ENCODE peak calls at places on chromosomes 3 and 15, in six cellular contexts. One of them, this sample, is unnamed.

GRCh38 chr3:48474619-48475018 is 28.1 kb downstream of the ATRIP start:
- DNase-seq in AG04449: no peak
- DNase-seq in neural progenitor cell: peak
- DNase-seq in bronchial epithelial cell: no peak
- DNase-seq in neural crest cell: no peak
- DNase-seq in HFF-Myc: no peak
- DNase-seq in this sample: no peak

GRCh38 chr3:133426721-133427120 is 26.9 kb downstream of the BFSP2 start:
- DNase-seq in AG04449: peak
- DNase-seq in neural progenitor cell: no peak
- DNase-seq in bronchial epithelial cell: peak
- DNase-seq in neural crest cell: no peak
- DNase-seq in HFF-Myc: no peak
- DNase-seq in this sample: peak

GRCh38 chr15:53976844-53977392 is 1.3 kb upstream of the UNC13C start:
- DNase-seq in AG04449: no peak
- DNase-seq in neural progenitor cell: peak
- DNase-seq in bronchial epithelial cell: peak
- DNase-seq in neural crest cell: peak
- DNase-seq in HFF-Myc: no peak
- DNase-seq in this sample: peak

GRCh38 chr3:189070965-189071364 is 100.8 kb upstream of the TPRG1 start:
- DNase-seq in AG04449: no peak
- DNase-seq in neural progenitor cell: no peak
- DNase-seq in bronchial epithelial cell: no peak
- DNase-seq in neural crest cell: no peak
- DNase-seq in HFF-Myc: no peak
- DNase-seq in this sample: no peak

GRCh38 chr3:184361932-184362667 is 590 bp downstream of the POLR2H start:
- DNase-seq in AG04449: no peak
- DNase-seq in neural progenitor cell: peak
- DNase-seq in bronchial epithelial cell: peak
- DNase-seq in neural crest cell: peak
- DNase-seq in HFF-Myc: no peak
- DNase-seq in this sample: peak

GRCh38 chr3:112101946-112102345 is 15.8 kb downstream of the C3orf52 start:
- DNase-seq in AG04449: peak
- DNase-seq in neural progenitor cell: no peak
- DNase-seq in bronchial epithelial cell: peak
- DNase-seq in neural crest cell: no peak
- DNase-seq in HFF-Myc: peak
- DNase-seq in this sample: peak

GRCh38 chr15:74784854-74785715 is 3.2 kb downstream of the CSK start:
- DNase-seq in AG04449: no peak
- DNase-seq in neural progenitor cell: no peak
- DNase-seq in bronchial epithelial cell: no peak
- DNase-seq in neural crest cell: no peak
- DNase-seq in HFF-Myc: no peak
- DNase-seq in this sample: no peak

GRCh38 chr15:22954798-22955543 is 25.2 kb downstream of the CYFIP1 start:
- DNase-seq in AG04449: no peak
- DNase-seq in neural progenitor cell: no peak
- DNase-seq in bronchial epithelial cell: no peak
- DNase-seq in neural crest cell: no peak
- DNase-seq in HFF-Myc: no peak
- DNase-seq in this sample: peak

GRCh38 chr3:196270499-196270898 is 17.0 kb downstream of the PCYT1A start:
- DNase-seq in AG04449: no peak
- DNase-seq in neural progenitor cell: no peak
- DNase-seq in bronchial epithelial cell: no peak
- DNase-seq in neural crest cell: no peak
- DNase-seq in HFF-Myc: no peak
- DNase-seq in this sample: no peak

GRCh38 chr15:90638241-90638691 is 78.9 kb upstream of the BLM start:
- DNase-seq in AG04449: no peak
- DNase-seq in neural progenitor cell: peak
- DNase-seq in bronchial epithelial cell: no peak
- DNase-seq in neural crest cell: no peak
- DNase-seq in HFF-Myc: no peak
- DNase-seq in this sample: no peak

GRCh38 chr15:78249131-78249530 is 14.8 kb upstream of the ACSBG1 start:
- DNase-seq in AG04449: no peak
- DNase-seq in neural progenitor cell: no peak
- DNase-seq in bronchial epithelial cell: no peak
- DNase-seq in neural crest cell: no peak
- DNase-seq in HFF-Myc: no peak
- DNase-seq in this sample: no peak

GRCh38 chr15:99051308-99051707 is 43.7 kb upstream of the PGPEP1L start:
- DNase-seq in AG04449: no peak
- DNase-seq in neural progenitor cell: no peak
- DNase-seq in bronchial epithelial cell: no peak
- DNase-seq in neural crest cell: no peak
- DNase-seq in HFF-Myc: no peak
- DNase-seq in this sample: no peak

GRCh38 chr3:160473978-160474377 is 24.4 kb upstream of the TRIM59 start:
- DNase-seq in AG04449: peak
- DNase-seq in neural progenitor cell: no peak
- DNase-seq in bronchial epithelial cell: peak
- DNase-seq in neural crest cell: no peak
- DNase-seq in HFF-Myc: peak
- DNase-seq in this sample: peak

GRCh38 chr15:40992241-40992741 is 39.0 kb downstream of the CHAC1 start:
- DNase-seq in AG04449: no peak
- DNase-seq in neural progenitor cell: no peak
- DNase-seq in bronchial epithelial cell: no peak
- DNase-seq in neural crest cell: no peak
- DNase-seq in HFF-Myc: no peak
- DNase-seq in this sample: no peak

GRCh38 chr3:71138410-71138809 is 445.1 kb downstream of the FOXP1 start:
- DNase-seq in AG04449: no peak
- DNase-seq in neural progenitor cell: no peak
- DNase-seq in bronchial epithelial cell: no peak
- DNase-seq in neural crest cell: no peak
- DNase-seq in HFF-Myc: no peak
- DNase-seq in this sample: no peak

GRCh38 chr15:70833897-70834765 is 19.8 kb downstream of the LARP6 start:
- DNase-seq in AG04449: no peak
- DNase-seq in neural progenitor cell: no peak
- DNase-seq in bronchial epithelial cell: peak
- DNase-seq in neural crest cell: no peak
- DNase-seq in HFF-Myc: peak
- DNase-seq in this sample: peak

GRCh38 chr15:100650685-100651084 is 48.3 kb downstream of the ASB7 start:
- DNase-seq in AG04449: no peak
- DNase-seq in neural progenitor cell: no peak
- DNase-seq in bronchial epithelial cell: no peak
- DNase-seq in neural crest cell: no peak
- DNase-seq in HFF-Myc: no peak
- DNase-seq in this sample: peak

GRCh38 chr15:85504739-85505676 is 124.6 kb downstream of the AKAP13 start:
- DNase-seq in AG04449: no peak
- DNase-seq in neural progenitor cell: peak
- DNase-seq in bronchial epithelial cell: peak
- DNase-seq in neural crest cell: peak
- DNase-seq in HFF-Myc: peak
- DNase-seq in this sample: peak

GRCh38 chr3:62318365-62318751 is 55.0 kb downstream of the FEZF2 start:
- DNase-seq in AG04449: no peak
- DNase-seq in neural progenitor cell: no peak
- DNase-seq in bronchial epithelial cell: no peak
- DNase-seq in neural crest cell: no peak
- DNase-seq in HFF-Myc: no peak
- DNase-seq in this sample: no peak

GRCh38 chr3:55870576-55870975 is 383.5 kb upstream of the WNT5A start:
- DNase-seq in AG04449: no peak
- DNase-seq in neural progenitor cell: no peak
- DNase-seq in bronchial epithelial cell: no peak
- DNase-seq in neural crest cell: no peak
- DNase-seq in HFF-Myc: no peak
- DNase-seq in this sample: no peak

GRCh38 chr3:49733551-49733950 is 9.8 kb upstream of the GMPPB start:
- DNase-seq in AG04449: no peak
- DNase-seq in neural progenitor cell: no peak
- DNase-seq in bronchial epithelial cell: no peak
- DNase-seq in neural crest cell: no peak
- DNase-seq in HFF-Myc: no peak
- DNase-seq in this sample: peak

DNA sequence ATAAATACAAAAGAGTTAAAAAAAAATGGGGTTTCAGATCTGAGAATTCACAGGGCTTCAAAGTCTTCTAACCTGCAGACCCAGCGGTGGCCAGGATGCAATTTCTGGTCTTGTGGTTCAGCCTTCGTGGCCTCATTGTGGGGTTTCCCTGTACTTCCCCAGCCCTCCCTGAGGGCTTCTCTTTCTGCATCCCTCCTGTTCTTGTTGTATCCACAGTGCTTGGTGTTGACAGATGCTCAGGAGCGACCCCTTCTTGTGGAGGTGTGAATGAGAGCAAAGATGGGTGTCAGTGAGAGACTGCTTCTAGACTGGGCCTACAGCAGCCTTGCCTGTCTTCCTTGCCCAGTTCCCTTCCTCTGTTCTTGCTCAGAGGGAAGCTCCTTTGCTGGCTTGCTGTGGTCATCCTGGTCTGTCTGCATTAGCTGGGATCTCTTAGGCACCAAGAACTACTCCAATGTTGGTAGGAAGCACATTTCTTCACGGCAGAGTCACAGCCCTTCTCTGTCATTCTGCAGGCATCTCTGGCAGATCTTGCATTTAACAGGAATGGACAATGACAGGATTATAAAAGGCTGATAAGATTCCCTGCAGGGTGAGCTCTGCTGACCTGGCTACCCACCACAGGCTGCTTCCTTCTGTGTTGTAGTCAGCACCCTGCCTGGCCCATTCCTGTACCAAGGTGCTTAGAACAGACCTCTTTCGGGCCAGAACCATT is 317.8 kb upstream of the C2CD4B start:
- DNase-seq in AG04449: no peak
- DNase-seq in neural progenitor cell: peak
- DNase-seq in bronchial epithelial cell: peak
- DNase-seq in neural crest cell: peak
- DNase-seq in HFF-Myc: no peak
- DNase-seq in this sample: peak
- TF ChIP-seq CTCF in AG04449: peak
- TF ChIP-seq CTCF in neural progenitor cell: peak
- TF ChIP-seq CTCF in bronchial epithelial cell: peak
- TF ChIP-seq CTCF in neural crest cell: peak
- TF ChIP-seq CTCF in HFF-Myc: peak
- TF ChIP-seq CTCF in this sample: no peak

DNA sequence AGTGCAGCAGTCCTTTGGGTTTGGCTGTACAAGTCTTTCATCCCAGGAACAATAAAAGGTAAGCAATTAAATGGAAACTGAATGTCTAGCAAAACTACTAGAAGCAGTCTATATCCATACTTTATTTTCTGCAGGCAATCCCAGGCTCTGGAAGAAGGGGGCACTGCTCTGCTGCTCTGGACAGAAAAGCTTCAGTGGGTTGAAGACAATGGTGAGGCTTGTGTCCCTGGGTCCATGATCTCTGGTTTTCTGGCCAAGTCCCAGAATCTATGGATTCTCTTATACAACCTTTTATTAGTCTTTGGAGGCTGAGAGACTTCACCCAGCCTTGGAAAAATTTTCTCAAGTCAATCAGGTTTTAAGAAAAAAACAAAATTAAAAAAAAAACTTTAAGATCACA is 35.6 kb downstream of the SCAP start:
- DNase-seq in AG04449: no peak
- DNase-seq in neural progenitor cell: peak
- DNase-seq in bronchial epithelial cell: peak
- DNase-seq in neural crest cell: no peak
- DNase-seq in HFF-Myc: no peak
- DNase-seq in this sample: peak
- TF ChIP-seq CTCF in AG04449: peak
- TF ChIP-seq CTCF in neural progenitor cell: peak
- TF ChIP-seq CTCF in bronchial epithelial cell: peak
- TF ChIP-seq CTCF in neural crest cell: peak
- TF ChIP-seq CTCF in HFF-Myc: no peak
- TF ChIP-seq CTCF in this sample: peak

GRCh38 chr15:63492541-63493077 is 11.8 kb upstream of the USP3 start:
- DNase-seq in AG04449: no peak
- DNase-seq in neural progenitor cell: no peak
- DNase-seq in bronchial epithelial cell: peak
- DNase-seq in neural crest cell: no peak
- DNase-seq in HFF-Myc: no peak
- DNase-seq in this sample: peak

GRCh38 chr15:63495780-63496179 is 8.6 kb upstream of the USP3 start:
- DNase-seq in AG04449: no peak
- DNase-seq in neural progenitor cell: no peak
- DNase-seq in bronchial epithelial cell: no peak
- DNase-seq in neural crest cell: no peak
- DNase-seq in HFF-Myc: no peak
- DNase-seq in this sample: no peak

GRCh38 chr15:63493451-63493850 is 10.9 kb upstream of the USP3 start:
- DNase-seq in AG04449: no peak
- DNase-seq in neural progenitor cell: no peak
- DNase-seq in bronchial epithelial cell: no peak
- DNase-seq in neural crest cell: no peak
- DNase-seq in HFF-Myc: no peak
- DNase-seq in this sample: no peak

GRCh38 chr15:63495343-63495742 is 9.1 kb upstream of the USP3 start:
- DNase-seq in AG04449: no peak
- DNase-seq in neural progenitor cell: no peak
- DNase-seq in bronchial epithelial cell: no peak
- DNase-seq in neural crest cell: no peak
- DNase-seq in HFF-Myc: no peak
- DNase-seq in this sample: no peak

DNA sequence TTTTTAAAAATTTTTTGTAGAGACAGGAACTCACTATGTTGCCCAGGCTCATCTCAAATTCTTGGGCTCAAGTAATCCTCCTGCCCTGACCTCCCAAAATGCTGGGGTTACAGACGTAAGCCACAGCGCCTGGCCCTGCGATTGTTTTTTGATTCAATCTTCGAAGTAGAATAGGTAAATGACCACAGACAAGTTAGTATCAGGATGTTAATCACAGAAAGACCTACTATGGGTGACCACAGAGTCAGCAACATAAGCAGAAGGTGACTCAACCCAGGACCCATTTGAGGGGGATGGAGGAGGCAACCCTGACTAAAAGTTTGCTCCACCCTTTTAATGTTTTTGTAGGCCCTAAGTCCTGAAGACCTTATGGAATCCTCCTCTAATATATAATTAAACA is 10.0 kb upstream of the USP3 start:
- DNase-seq in AG04449: no peak
- DNase-seq in neural progenitor cell: no peak
- DNase-seq in bronchial epithelial cell: no peak
- DNase-seq in neural crest cell: no peak
- DNase-seq in HFF-Myc: no peak
- DNase-seq in this sample: no peak
- TF ChIP-seq CTCF in AG04449: no peak
- TF ChIP-seq CTCF in neural progenitor cell: no peak
- TF ChIP-seq CTCF in bronchial epithelial cell: no peak
- TF ChIP-seq CTCF in neural crest cell: no peak
- TF ChIP-seq CTCF in HFF-Myc: no peak
- TF ChIP-seq CTCF in this sample: no peak

DNA sequence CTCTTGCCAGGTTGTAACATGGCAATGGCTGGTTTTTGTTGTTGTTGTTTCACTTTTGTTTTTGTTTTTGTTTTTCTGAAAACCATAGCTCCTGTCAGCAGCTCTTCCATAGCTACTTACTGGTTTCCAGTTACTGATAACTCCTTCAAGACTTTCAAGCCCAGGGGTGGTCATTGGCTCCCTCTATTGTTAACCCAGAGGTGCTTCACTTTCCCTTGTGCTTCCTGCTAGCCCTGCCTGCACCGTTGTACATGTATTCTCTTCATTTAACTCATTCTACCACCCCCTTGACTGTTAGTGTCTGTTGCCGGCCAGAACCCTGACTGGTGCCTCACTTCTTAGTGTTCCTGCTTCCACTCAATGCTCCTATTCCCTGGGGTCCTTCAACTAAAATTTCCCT is 4.2 kb upstream of the TRAT1 start:
- DNase-seq in AG04449: no peak
- DNase-seq in neural progenitor cell: peak
- DNase-seq in bronchial epithelial cell: peak
- DNase-seq in neural crest cell: no peak
- DNase-seq in HFF-Myc: no peak
- DNase-seq in this sample: peak
- TF ChIP-seq CTCF in AG04449: no peak
- TF ChIP-seq CTCF in neural progenitor cell: peak
- TF ChIP-seq CTCF in bronchial epithelial cell: peak
- TF ChIP-seq CTCF in neural crest cell: no peak
- TF ChIP-seq CTCF in HFF-Myc: no peak
- TF ChIP-seq CTCF in this sample: peak